ENCODE peak calls at places on chromosome 11, in six cellular contexts. D is Karpas-422, Q is neuronal stem cell, S is heart right ventricle, K is tibial nerve, E is H1. W is an unnamed sample. For H3K4me1, H3K27me3 and H3K9me3, the result is how much of the 10 kb centered on the place peaks cover.

GRCh38 chr11:2421996-2422395 is 21.4 kb downstream of the TSSC4 start:
- DNase-seq in D (no peak), Q (no peak), S (no peak), K (no peak), E (no peak), W (no peak)

GRCh38 chr11:30422828-30423648 is 100.1 kb downstream of the ARL14EP start:
- DNase-seq in D (no peak), Q (no peak), S (no peak), K (no peak), E (no peak), W (no peak)

GRCh38 chr11:72736452-72737069 is 15.6 kb downstream of the ARAP1 start:
- DNase-seq in D (peak), Q (no peak), S (peak), K (peak), E (no peak), W (no peak)

GRCh38 chr11:118530683-118531596 is at the start of gene TMEM25:
- DNase-seq in D (peak), Q (peak), S (peak), K (no peak), E (peak), W (no peak)

GRCh38 chr11:13963169-13963948 is 836 bp downstream of the SPON1 start:
- DNase-seq in D (no peak), Q (no peak), S (no peak), K (no peak), E (no peak), W (no peak)

GRCh38 chr11:38019072-38019775 is 1421.2 kb upstream of the RAG2 start:
- DNase-seq in D (no peak), Q (no peak), S (no peak), K (no peak), E (peak), W (no peak)

GRCh38 chr11:108733479-108734116 is 68.7 kb downstream of the DDX10 start:
- DNase-seq in D (peak), Q (no peak), S (no peak), K (no peak), E (no peak), W (no peak)

GRCh38 chr11:65448418-65449196 is 26.0 kb downstream of the NEAT1 start:
- DNase-seq in D (peak), Q (no peak), S (no peak), K (no peak), E (no peak), W (no peak)

GRCh38 chr11:1452744-1453143 is 33.8 kb downstream of the MOB2 start:
- DNase-seq in D (no peak), Q (no peak), S (no peak), K (no peak), E (no peak), W (no peak)

GRCh38 chr11:123841189-123841588 is 35.0 kb upstream of the OR6M1 start:
- DNase-seq in D (no peak), Q (no peak), S (no peak), K (no peak), E (no peak), W (no peak)

GRCh38 chr11:93734427-93735222 is 6.7 kb downstream of the TAF1D start:
- DNase-seq in D (peak), Q (no peak), S (no peak), K (no peak), E (no peak), W (no peak)
- H3K4me1 ChIP-seq in D (half or more), Q (under half), S (under half), K (under half), E (under half), W (half or more)

GRCh38 chr11:76161261-76161961 is 44.9 kb downstream of the WNT11 start:
- DNase-seq in D (no peak), Q (no peak), S (peak), K (no peak), E (no peak), W (no peak)
- H3K27me3 ChIP-seq in D (under half), Q (under half), S (under half), K (under half), E (under half), W (under half)

GRCh38 chr11:122820158-122820557 is 18.1 kb upstream of the CRTAM start:
- DNase-seq in D (no peak), Q (no peak), S (no peak), K (no peak), E (no peak), W (no peak)
- H3K9me3 ChIP-seq in D (under half), Q (under half), S (under half), K (under half), E (under half), W (under half)

GRCh38 chr11:77124041-77124440 is 4.0 kb upstream of the MYO7A start:
- DNase-seq in D (no peak), Q (no peak), S (no peak), K (no peak), E (no peak), W (no peak)
- H3K4me1 ChIP-seq in D (under half), Q (under half), S (under half), K (under half), E (under half), W (under half)

GRCh38 chr11:329886-330253 is 9.2 kb upstream of the IFITM3 start:
- DNase-seq in D (no peak), Q (no peak), S (no peak), K (no peak), E (no peak), W (no peak)
- H3K27me3 ChIP-seq in D (under half), Q (under half), S (under half), K (under half), E (under half), W (under half)

DNA sequence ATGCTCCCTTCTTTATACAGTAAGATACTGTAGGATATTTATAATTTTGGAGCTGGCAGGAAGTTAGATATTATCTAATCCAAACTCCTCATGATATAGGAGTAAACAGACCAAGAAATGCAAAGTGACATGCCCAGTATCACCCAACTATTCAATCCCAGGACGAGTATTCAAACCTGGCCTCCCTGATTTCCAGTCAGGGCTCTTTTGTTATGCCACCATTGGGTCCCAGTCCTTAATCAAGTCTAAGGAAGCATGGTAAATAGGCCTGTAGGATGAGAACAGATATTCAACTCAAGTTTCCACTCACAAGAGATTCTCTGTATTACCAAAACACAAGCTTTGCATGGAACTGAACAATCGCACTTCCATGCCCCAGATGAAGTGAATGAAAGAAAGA is 484.0 kb upstream of the API5 start:
- DNase-seq in D (no peak), Q (no peak), S (no peak), K (no peak), E (no peak), W (no peak)
- H3K9me3 ChIP-seq in D (under half), Q (under half), S (under half), K (under half), E (under half), W (under half)